ENCODE peak calls at places on chromosomes 1 and 21, in nine cellular contexts. One of them, this sample, is unnamed.
A peak's percentile ranks its signal among the peaks of the same experiment; 100 is the strongest.

GRCh38 chr1:205545001-205545919 is 40.8 kb downstream of the CDK18 start:
- DNase-seq in HT1080: peak; percentile 46
- DNase-seq in GM03348: no peak
- DNase-seq in B cell: no peak
- DNase-seq in caudate nucleus: no peak
- DNase-seq in upper lobe of right lung: no peak
- DNase-seq in activated CD8-positive, alpha-beta memory T cell treated with anti-CD3 and anti-CD28 coated beads for 4 hours: no peak
- DNase-seq in DMS153: no peak
- DNase-seq in adrenal gland: no peak
- DNase-seq in this sample: no peak

GRCh38 chr1:37360011-37360410 is 114.4 kb upstream of the ZC3H12A start:
- DNase-seq in activated CD8-positive, alpha-beta memory T cell treated with anti-CD3 and anti-CD28 coated beads for 4 hours: no peak
- DNase-seq in DMS153: no peak
- DNase-seq in adrenal gland: no peak
- DNase-seq in HT1080: no peak
- DNase-seq in caudate nucleus: no peak
- DNase-seq in B cell: no peak
- DNase-seq in GM03348: no peak
- DNase-seq in upper lobe of right lung: no peak
- DNase-seq in this sample: no peak

GRCh38 chr1:67830226-67830625 is 3.0 kb downstream of the GNG12 start:
- DNase-seq in GM03348: peak; percentile 37
- DNase-seq in DMS153: no peak
- DNase-seq in upper lobe of right lung: no peak
- DNase-seq in adrenal gland: no peak
- DNase-seq in B cell: no peak
- DNase-seq in activated CD8-positive, alpha-beta memory T cell treated with anti-CD3 and anti-CD28 coated beads for 4 hours: no peak
- DNase-seq in HT1080: peak; percentile 87
- DNase-seq in caudate nucleus: no peak
- DNase-seq in this sample: peak; percentile 76

GRCh38 chr21:40245021-40245420 is 377.8 kb downstream of the PCP4 start:
- DNase-seq in DMS153: no peak
- DNase-seq in adrenal gland: no peak
- DNase-seq in GM03348: no peak
- DNase-seq in HT1080: no peak
- DNase-seq in caudate nucleus: no peak
- DNase-seq in upper lobe of right lung: no peak
- DNase-seq in activated CD8-positive, alpha-beta memory T cell treated with anti-CD3 and anti-CD28 coated beads for 4 hours: no peak
- DNase-seq in B cell: no peak
- DNase-seq in this sample: no peak

GRCh38 chr1:108044318-108044717 is 79.3 kb upstream of the VAV3 start:
- DNase-seq in adrenal gland: no peak
- DNase-seq in B cell: no peak
- DNase-seq in DMS153: no peak
- DNase-seq in HT1080: no peak
- DNase-seq in caudate nucleus: no peak
- DNase-seq in upper lobe of right lung: no peak
- DNase-seq in GM03348: no peak
- DNase-seq in activated CD8-positive, alpha-beta memory T cell treated with anti-CD3 and anti-CD28 coated beads for 4 hours: no peak
- DNase-seq in this sample: no peak

GRCh38 chr1:35085421-35085820 is 6.2 kb downstream of the ZMYM1 start:
- DNase-seq in upper lobe of right lung: no peak
- DNase-seq in GM03348: peak; percentile 12
- DNase-seq in DMS153: no peak
- DNase-seq in adrenal gland: no peak
- DNase-seq in B cell: no peak
- DNase-seq in activated CD8-positive, alpha-beta memory T cell treated with anti-CD3 and anti-CD28 coated beads for 4 hours: no peak
- DNase-seq in HT1080: peak; percentile 23
- DNase-seq in caudate nucleus: no peak
- DNase-seq in this sample: no peak

GRCh38 chr1:64856564-64856963 is 109.8 kb downstream of the JAK1 start:
- DNase-seq in caudate nucleus: no peak
- DNase-seq in B cell: no peak
- DNase-seq in GM03348: no peak
- DNase-seq in activated CD8-positive, alpha-beta memory T cell treated with anti-CD3 and anti-CD28 coated beads for 4 hours: no peak
- DNase-seq in DMS153: no peak
- DNase-seq in HT1080: no peak
- DNase-seq in adrenal gland: peak; percentile 53
- DNase-seq in upper lobe of right lung: peak; percentile 83
- DNase-seq in this sample: no peak

GRCh38 chr1:210001751-210002150 is 63.7 kb downstream of the SYT14 start:
- DNase-seq in GM03348: no peak
- DNase-seq in DMS153: no peak
- DNase-seq in HT1080: peak; percentile 71
- DNase-seq in B cell: no peak
- DNase-seq in caudate nucleus: no peak
- DNase-seq in activated CD8-positive, alpha-beta memory T cell treated with anti-CD3 and anti-CD28 coated beads for 4 hours: no peak
- DNase-seq in upper lobe of right lung: no peak
- DNase-seq in adrenal gland: no peak
- DNase-seq in this sample: peak; percentile 58

GRCh38 chr1:7228252-7228961 is 443.2 kb downstream of the CAMTA1 start:
- DNase-seq in adrenal gland: peak; percentile 43
- DNase-seq in HT1080: no peak
- DNase-seq in activated CD8-positive, alpha-beta memory T cell treated with anti-CD3 and anti-CD28 coated beads for 4 hours: no peak
- DNase-seq in GM03348: no peak
- DNase-seq in B cell: no peak
- DNase-seq in caudate nucleus: no peak
- DNase-seq in upper lobe of right lung: no peak
- DNase-seq in DMS153: no peak
- DNase-seq in this sample: no peak

GRCh38 chr1:17691147-17691634 is 63.9 kb upstream of the ACTL8 start:
- DNase-seq in upper lobe of right lung: no peak
- DNase-seq in HT1080: no peak
- DNase-seq in DMS153: no peak
- DNase-seq in adrenal gland: no peak
- DNase-seq in GM03348: no peak
- DNase-seq in activated CD8-positive, alpha-beta memory T cell treated with anti-CD3 and anti-CD28 coated beads for 4 hours: no peak
- DNase-seq in B cell: no peak
- DNase-seq in caudate nucleus: no peak
- DNase-seq in this sample: no peak

GRCh38 chr1:6691507-6691906 is 10.1 kb downstream of the DNAJC11 start:
- DNase-seq in B cell: no peak
- DNase-seq in upper lobe of right lung: no peak
- DNase-seq in adrenal gland: no peak
- DNase-seq in HT1080: no peak
- DNase-seq in GM03348: peak; percentile 14
- DNase-seq in activated CD8-positive, alpha-beta memory T cell treated with anti-CD3 and anti-CD28 coated beads for 4 hours: no peak
- DNase-seq in caudate nucleus: no peak
- DNase-seq in DMS153: no peak
- DNase-seq in this sample: peak; percentile 26

GRCh38 chr1:43933386-43934278 is at the start of gene ARTN:
- DNase-seq in DMS153: no peak
- DNase-seq in B cell: no peak
- DNase-seq in GM03348: peak; percentile 50
- DNase-seq in caudate nucleus: no peak
- DNase-seq in adrenal gland: no peak
- DNase-seq in activated CD8-positive, alpha-beta memory T cell treated with anti-CD3 and anti-CD28 coated beads for 4 hours: no peak
- DNase-seq in upper lobe of right lung: peak; percentile 75
- DNase-seq in HT1080: no peak
- DNase-seq in this sample: no peak

GRCh38 chr1:31108861-31109260 is 43.3 kb upstream of the PUM1 start:
- DNase-seq in upper lobe of right lung: no peak
- DNase-seq in DMS153: no peak
- DNase-seq in activated CD8-positive, alpha-beta memory T cell treated with anti-CD3 and anti-CD28 coated beads for 4 hours: no peak
- DNase-seq in B cell: no peak
- DNase-seq in adrenal gland: no peak
- DNase-seq in HT1080: no peak
- DNase-seq in caudate nucleus: no peak
- DNase-seq in GM03348: no peak
- DNase-seq in this sample: no peak

GRCh38 chr21:26965567-26966359 is 1.1 kb downstream of the ADAMTS5 start:
- DNase-seq in upper lobe of right lung: peak; percentile 67
- DNase-seq in GM03348: peak; percentile 68
- DNase-seq in activated CD8-positive, alpha-beta memory T cell treated with anti-CD3 and anti-CD28 coated beads for 4 hours: no peak
- DNase-seq in adrenal gland: no peak
- DNase-seq in caudate nucleus: no peak
- DNase-seq in HT1080: no peak
- DNase-seq in DMS153: no peak
- DNase-seq in B cell: no peak
- DNase-seq in this sample: peak; percentile 18

GRCh38 chr21:33968998-33969353 is 53.4 kb upstream of the ATP5PO start:
- DNase-seq in caudate nucleus: no peak
- DNase-seq in HT1080: no peak
- DNase-seq in upper lobe of right lung: no peak
- DNase-seq in GM03348: peak; percentile 30
- DNase-seq in activated CD8-positive, alpha-beta memory T cell treated with anti-CD3 and anti-CD28 coated beads for 4 hours: no peak
- DNase-seq in adrenal gland: no peak
- DNase-seq in B cell: no peak
- DNase-seq in DMS153: no peak
- DNase-seq in this sample: no peak

GRCh38 chr1:94126651-94127050 is 5.7 kb upstream of the ABCA4 start:
- DNase-seq in upper lobe of right lung: no peak
- DNase-seq in B cell: no peak
- DNase-seq in HT1080: no peak
- DNase-seq in caudate nucleus: no peak
- DNase-seq in adrenal gland: no peak
- DNase-seq in GM03348: no peak
- DNase-seq in activated CD8-positive, alpha-beta memory T cell treated with anti-CD3 and anti-CD28 coated beads for 4 hours: no peak
- DNase-seq in DMS153: no peak
- DNase-seq in this sample: no peak